ENCODE peak calls at places on chromosomes 2 and 18, in four cellular contexts. One of them, this sample, is unnamed.

GRCh38 chr18:5709476-5710095 is 165.8 kb upstream of the EPB41L3 start:
- DNase-seq in GM12878: no peak
- DNase-seq in K562: no peak
- DNase-seq in HepG2: no peak
- DNase-seq in this sample: no peak

GRCh38 chr2:68169308-68169707 is 11.6 kb downstream of the PNO1 start:
- DNase-seq in GM12878: no peak
- DNase-seq in HepG2: no peak
- DNase-seq in K562: no peak
- DNase-seq in this sample: no peak

GRCh38 chr2:189412330-189412953 is 28.8 kb upstream of the WDR75 start:
- DNase-seq in GM12878: no peak
- DNase-seq in K562: peak; percentile 22
- DNase-seq in HepG2: peak; percentile 39
- DNase-seq in this sample: peak; percentile 32

GRCh38 chr2:100731535-100731981 is 88.4 kb upstream of the NPAS2 start:
- DNase-seq in K562: no peak
- DNase-seq in GM12878: no peak
- DNase-seq in HepG2: no peak
- DNase-seq in this sample: no peak

GRCh38 chr2:42045956-42046748 is 1.7 kb upstream of the PKDCC start:
- DNase-seq in GM12878: no peak
- DNase-seq in K562: peak; percentile 32
- DNase-seq in HepG2: no peak
- DNase-seq in this sample: peak; percentile 85

GRCh38 chr2:120875431-120875830 is 139.8 kb downstream of the GLI2 start:
- DNase-seq in GM12878: no peak
- DNase-seq in HepG2: no peak
- DNase-seq in K562: no peak
- DNase-seq in this sample: no peak

GRCh38 chr2:124145982-124146381 is 120.9 kb downstream of the CNTNAP5 start:
- DNase-seq in K562: no peak
- DNase-seq in GM12878: no peak
- DNase-seq in HepG2: no peak
- DNase-seq in this sample: no peak

GRCh38 chr2:155377178-155377780 is 678.8 kb downstream of the KCNJ3 start:
- DNase-seq in GM12878: no peak
- DNase-seq in HepG2: peak; percentile 7
- DNase-seq in K562: no peak
- DNase-seq in this sample: no peak

GRCh38 chr2:46273225-46273863 is 23.9 kb upstream of the EPAS1 start:
- DNase-seq in GM12878: no peak
- DNase-seq in K562: no peak
- DNase-seq in HepG2: no peak
- DNase-seq in this sample: no peak

GRCh38 chr2:209473930-209474419 is 50.1 kb downstream of the MAP2 start:
- DNase-seq in GM12878: no peak
- DNase-seq in K562: no peak
- DNase-seq in HepG2: peak; percentile 24
- DNase-seq in this sample: no peak

GRCh38 chr2:132416080-132416911 is at the start of gene GPR39:
- DNase-seq in HepG2: peak; percentile 92
- DNase-seq in GM12878: no peak
- DNase-seq in K562: no peak
- DNase-seq in this sample: peak; percentile 79

GRCh38 chr2:129732630-129733026 is 246.8 kb upstream of the RAB6C start:
- DNase-seq in GM12878: no peak
- DNase-seq in K562: no peak
- DNase-seq in HepG2: no peak
- DNase-seq in this sample: no peak

GRCh38 chr2:115505331-115505730 is 1062.9 kb downstream of the DPP10 start:
- DNase-seq in HepG2: no peak
- DNase-seq in GM12878: no peak
- DNase-seq in K562: no peak
- DNase-seq in this sample: no peak

GRCh38 chr18:67300498-67300897 is 216.0 kb downstream of the DSEL start:
- DNase-seq in K562: no peak
- DNase-seq in GM12878: no peak
- DNase-seq in HepG2: no peak
- DNase-seq in this sample: no peak

GRCh38 chr2:190469770-190470169 is 61.6 kb downstream of the MFSD6 start:
- DNase-seq in HepG2: no peak
- DNase-seq in GM12878: no peak
- DNase-seq in K562: peak; percentile 31
- DNase-seq in this sample: peak; percentile 57

GRCh38 chr2:16257001-16257724 is 316.8 kb downstream of the MYCN start:
- DNase-seq in HepG2: no peak
- DNase-seq in GM12878: no peak
- DNase-seq in K562: no peak
- DNase-seq in this sample: no peak

GRCh38 chr18:36124841-36125240 is 4.3 kb downstream of the SLC39A6 start:
- DNase-seq in HepG2: no peak
- DNase-seq in K562: no peak
- DNase-seq in GM12878: no peak
- DNase-seq in this sample: no peak

GRCh38 chr2:113131343-113131933 is 4.0 kb downstream of the IL1RN start:
- DNase-seq in GM12878: no peak
- DNase-seq in HepG2: no peak
- DNase-seq in K562: no peak
- DNase-seq in this sample: no peak

GRCh38 chr2:71226391-71226964 is 425 bp downstream of the PAIP2B start:
- DNase-seq in HepG2: no peak
- DNase-seq in K562: no peak
- DNase-seq in GM12878: no peak
- DNase-seq in this sample: peak; percentile 47

GRCh38 chr2:223037433-223037800 is 14.6 kb upstream of the KCNE4 start:
- DNase-seq in HepG2: no peak
- DNase-seq in K562: no peak
- DNase-seq in GM12878: no peak
- DNase-seq in this sample: no peak

GRCh38 chr2:222362336-222362735 is 62.0 kb upstream of the SGPP2 start:
- DNase-seq in K562: no peak
- DNase-seq in HepG2: no peak
- DNase-seq in GM12878: no peak
- DNase-seq in this sample: no peak

GRCh38 chr2:10080536-10081304 is 509 bp upstream of the CYS1 start:
- DNase-seq in HepG2: no peak
- DNase-seq in GM12878: no peak
- DNase-seq in K562: peak; percentile 11
- DNase-seq in this sample: no peak

GRCh38 chr2:48264632-48265031 is 265.3 kb upstream of the STON1 start:
- DNase-seq in GM12878: no peak
- DNase-seq in K562: no peak
- DNase-seq in HepG2: no peak
- DNase-seq in this sample: no peak

GRCh38 chr18:11175266-11175947 is 26.0 kb upstream of the PIEZO2 start:
- DNase-seq in GM12878: no peak
- DNase-seq in HepG2: no peak
- DNase-seq in K562: no peak
- DNase-seq in this sample: no peak

GRCh38 chr2:64482765-64483504 is 29.0 kb downstream of the LGALSL start:
- DNase-seq in HepG2: no peak
- DNase-seq in GM12878: no peak
- DNase-seq in K562: no peak
- DNase-seq in this sample: peak; percentile 41

DNA sequence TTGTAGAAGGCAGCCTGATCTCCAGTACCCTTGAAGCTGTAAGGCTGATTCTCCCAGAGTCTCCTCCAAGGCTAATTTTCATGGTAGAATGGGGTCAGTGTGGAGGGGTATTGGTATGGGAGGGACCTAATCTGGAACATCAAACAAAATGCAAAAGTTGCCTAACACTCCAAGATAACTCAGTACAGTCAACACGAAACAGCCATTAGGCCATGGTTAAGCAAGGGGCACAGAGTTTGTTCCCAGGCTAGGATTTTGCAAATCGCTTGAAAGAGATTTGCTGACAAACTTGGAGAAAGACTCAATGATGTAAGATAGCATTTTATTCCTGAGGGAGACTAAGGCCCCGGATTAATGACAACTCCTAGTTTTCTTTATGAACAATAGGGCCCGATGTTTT is 5.4 kb downstream of the PID1 start:
- DNase-seq in HepG2: no peak
- DNase-seq in K562: no peak
- DNase-seq in GM12878: no peak
- DNase-seq in this sample: no peak
- H3K4me3 ChIP-seq in HepG2: no peak overlapping the region
- H3K4me3 ChIP-seq in K562: no peak overlapping the region
- H3K4me3 ChIP-seq in GM12878: no peak overlapping the region
- H3K4me3 ChIP-seq in this sample: no peak overlapping the region

GRCh38 chr2:224712346-224712745 is 3.8 kb downstream of the CCDC195 start:
- DNase-seq in GM12878: no peak
- DNase-seq in HepG2: no peak
- DNase-seq in K562: no peak
- DNase-seq in this sample: peak; percentile 8
- TF ChIP-seq FOXM1 in GM12878: no peak
- TF ChIP-seq FOXM1 in HepG2: no peak
- TF ChIP-seq FOXM1 in K562: no peak
- TF ChIP-seq FOXM1 in this sample: no peak

GRCh38 chr2:95076705-95077520 is 44.7 kb downstream of the MRPS5 start:
- DNase-seq in GM12878: no peak
- DNase-seq in HepG2: peak; percentile 70
- DNase-seq in K562: peak; percentile 73
- DNase-seq in this sample: peak; percentile 84

GRCh38 chr2:95072424-95072823 is 46.9 kb downstream of the MAL start:
- DNase-seq in HepG2: no peak
- DNase-seq in GM12878: no peak
- DNase-seq in K562: no peak
- DNase-seq in this sample: no peak

GRCh38 chr2:95075440-95075885 is 46.1 kb downstream of the MRPS5 start:
- DNase-seq in HepG2: no peak
- DNase-seq in K562: no peak
- DNase-seq in GM12878: no peak
- DNase-seq in this sample: peak; percentile 39

GRCh38 chr2:95073856-95074662 is 47.5 kb downstream of the MRPS5 start:
- DNase-seq in GM12878: no peak
- DNase-seq in HepG2: no peak
- DNase-seq in K562: no peak
- DNase-seq in this sample: peak; percentile 12

DNA sequence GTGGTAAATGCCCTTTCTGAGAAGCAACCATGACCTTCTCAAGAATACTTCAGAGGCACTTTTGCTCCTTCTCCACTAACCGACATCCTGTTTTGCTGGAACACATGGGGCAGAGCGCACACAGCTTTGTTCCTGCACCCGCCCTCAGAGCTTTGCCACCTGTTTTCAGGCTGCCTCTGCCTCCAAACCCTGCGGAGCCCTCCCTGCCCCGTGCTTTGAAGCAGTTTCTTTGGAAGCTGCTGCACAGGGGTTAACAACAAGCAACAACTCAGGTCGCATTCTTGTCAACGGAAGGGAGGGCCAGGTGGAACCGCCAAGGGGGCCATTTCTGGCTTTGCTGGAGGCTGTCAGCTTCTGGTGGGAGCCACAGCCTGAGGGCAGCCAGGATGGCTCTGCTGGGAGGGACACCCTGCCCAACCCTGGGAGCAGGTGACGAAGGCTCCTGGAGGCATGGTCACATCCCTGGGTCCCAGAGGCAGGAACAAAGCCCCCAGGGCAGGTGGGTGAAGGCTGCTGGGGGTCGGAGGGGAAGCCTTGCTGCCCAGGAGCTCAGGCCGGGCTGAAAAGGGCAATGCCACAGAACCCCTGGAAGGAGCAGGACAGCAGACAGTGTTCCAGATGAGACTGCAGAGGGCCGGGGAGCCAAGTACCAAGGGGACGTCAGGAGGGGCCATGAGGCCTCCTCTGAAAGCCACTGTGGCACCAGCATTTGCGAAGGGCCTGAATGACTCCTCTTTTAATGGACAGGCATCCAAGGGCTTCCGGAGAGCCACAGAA is 46.8 kb downstream of the MRPS5 start:
- DNase-seq in K562: no peak
- DNase-seq in GM12878: no peak
- DNase-seq in HepG2: no peak
- DNase-seq in this sample: no peak
- H3K4me3 ChIP-seq in K562: no peak overlapping the region
- H3K4me3 ChIP-seq in GM12878: no peak overlapping the region
- H3K4me3 ChIP-seq in HepG2: no peak overlapping the region
- H3K4me3 ChIP-seq in this sample: no peak overlapping the region

DNA sequence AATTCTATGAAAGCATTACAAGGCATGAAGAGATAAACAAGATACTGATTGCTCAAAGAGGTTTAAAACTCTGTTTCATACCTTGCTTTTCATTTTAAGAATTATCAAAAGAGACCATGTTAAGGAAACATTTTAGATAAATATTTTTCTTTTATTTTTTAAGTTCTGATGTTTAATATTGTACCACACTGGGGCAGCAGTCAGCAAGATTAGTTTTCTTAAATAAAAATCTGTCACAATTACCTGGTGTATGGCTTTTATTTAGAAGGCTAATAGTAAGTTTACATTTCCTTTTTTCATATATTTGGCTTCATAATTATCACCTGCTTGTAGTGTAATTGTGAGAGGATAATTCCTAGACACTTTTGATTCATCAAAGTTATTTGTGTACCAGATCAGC is 46.4 kb downstream of the ZNF804A start:
- DNase-seq in GM12878: no peak
- DNase-seq in K562: no peak
- DNase-seq in HepG2: no peak
- DNase-seq in this sample: peak; percentile 2
- TF ChIP-seq FOXM1 in GM12878: no peak
- TF ChIP-seq FOXM1 in K562: no peak
- TF ChIP-seq FOXM1 in HepG2: no peak
- TF ChIP-seq FOXM1 in this sample: no peak

GRCh38 chr2:78811955-78812610 is 213.4 kb upstream of the REG3G start:
- DNase-seq in GM12878: no peak
- DNase-seq in HepG2: no peak
- DNase-seq in K562: no peak
- DNase-seq in this sample: no peak

GRCh38 chr2:78814331-78814986 is 211.0 kb upstream of the REG3G start:
- DNase-seq in GM12878: no peak
- DNase-seq in K562: no peak
- DNase-seq in HepG2: no peak
- DNase-seq in this sample: no peak

DNA sequence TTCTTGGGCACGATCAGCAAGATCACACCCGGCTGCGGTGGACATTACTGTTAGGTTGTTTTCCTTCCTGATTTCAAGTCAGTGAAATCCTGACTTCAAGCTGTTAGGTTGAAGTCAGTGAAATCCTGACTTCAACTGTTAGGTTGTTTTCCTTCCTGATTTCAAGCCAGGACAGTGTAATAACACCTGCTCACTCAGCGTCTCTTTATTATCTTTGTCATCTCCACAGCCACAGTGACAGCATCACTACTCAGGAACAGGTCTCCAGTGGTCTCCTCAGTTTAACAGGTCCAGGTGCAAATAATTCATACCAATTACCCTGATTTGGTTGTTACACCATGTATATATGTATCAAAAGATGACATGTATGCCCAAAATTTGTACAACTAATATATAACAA is 208.1 kb upstream of the REG3G start:
- DNase-seq in K562: no peak
- DNase-seq in GM12878: no peak
- DNase-seq in HepG2: no peak
- DNase-seq in this sample: no peak
- H3K4me3 ChIP-seq in K562: no peak overlapping the region
- H3K4me3 ChIP-seq in GM12878: no peak overlapping the region
- H3K4me3 ChIP-seq in HepG2: no peak overlapping the region
- H3K4me3 ChIP-seq in this sample: no peak overlapping the region